ENCODE peak calls at places on chromosomes 16 and 17, in six cellular contexts. O is thoracic aorta, X is iPS DF 6.9, S is IMR-90, E is fibroblast of lung, I is H9. C is an unnamed sample.

GRCh38 chr17:27329146-27329805 is 35.4 kb downstream of the WSB1 start:
- DNase-seq in E (no peak), S (no peak), X (no peak), O (no peak), I (peak; percentile 27), C (no peak)

GRCh38 chr17:39772415-39772814 is 34.7 kb downstream of the GRB7 start:
- DNase-seq in X (no peak), E (no peak), O (no peak), S (no peak), I (no peak), C (no peak)

GRCh38 chr16:28596840-28597691 is at the start of gene SULT1A2:
- DNase-seq in I (peak; percentile 56), E (peak; percentile 18), X (no peak), S (no peak), O (no peak), C (no peak)

GRCh38 chr17:4509923-4510614 is 11.4 kb downstream of the SPNS2 start:
- DNase-seq in X (no peak), E (no peak), S (no peak), I (no peak), O (peak; percentile 43), C (no peak)

GRCh38 chr17:2107506-2107905 is 52.6 kb downstream of the HIC1 start:
- DNase-seq in I (no peak), X (no peak), E (no peak), S (no peak), O (no peak), C (no peak)

GRCh38 chr17:75250009-75250471 is 11.4 kb downstream of the GGA3 start:
- DNase-seq in X (no peak), O (no peak), S (peak; percentile 18), E (peak; percentile 42), I (no peak), C (no peak)

GRCh38 chr16:65318138-65318537 is 196.3 kb upstream of the CDH11 start:
- DNase-seq in E (no peak), S (no peak), I (peak; percentile 42), O (no peak), X (no peak), C (no peak)

GRCh38 chr16:4393243-4393606 is 21.6 kb downstream of the VASN start:
- DNase-seq in X (no peak), O (no peak), S (no peak), E (peak; percentile 54), I (no peak), C (no peak)

GRCh38 chr17:57881143-57881542 is 31.3 kb upstream of the MRPS23 start:
- DNase-seq in E (peak; percentile 95), X (no peak), I (peak; percentile 67), O (no peak), S (peak; percentile 89), C (no peak)

GRCh38 chr16:12758031-12758669 is 45.5 kb downstream of the CPPED1 start:
- DNase-seq in E (peak; percentile 58), O (no peak), I (no peak), X (no peak), S (no peak), C (no peak)

GRCh38 chr16:58024673-58025350 is 742 bp upstream of the MMP15 start:
- DNase-seq in S (no peak), X (no peak), E (no peak), O (no peak), I (peak; percentile 76), C (peak; percentile 23)

GRCh38 chr16:6633441-6633840 is 699.2 kb upstream of the RBFOX1 start:
- DNase-seq in I (no peak), E (no peak), O (no peak), S (no peak), X (no peak), C (no peak)

GRCh38 chr17:2564876-2565275 is 28.6 kb upstream of the PAFAH1B1 start:
- DNase-seq in O (no peak), E (peak; percentile 21), I (no peak), X (no peak), S (no peak), C (no peak)

GRCh38 chr17:15475620-15476354 is 8.4 kb upstream of the CDRT4 start:
- DNase-seq in I (no peak), X (no peak), O (no peak), E (peak; percentile 74), S (peak; percentile 62), C (no peak)

GRCh38 chr17:3556239-3556904 is 1.2 kb downstream of the TRPV3 start:
- DNase-seq in S (no peak), X (no peak), O (no peak), E (no peak), I (peak; percentile 26), C (no peak)

GRCh38 chr16:19228057-19228456 is 57.5 kb upstream of the CLEC19A start:
- DNase-seq in E (peak; percentile 12), X (no peak), O (no peak), S (no peak), I (no peak), C (no peak)

GRCh38 chr17:42311240-42312034 is 23.1 kb downstream of the STAT5A start:
- DNase-seq in E (peak; percentile 72), X (no peak), S (peak; percentile 94), O (peak; percentile 72), I (peak; percentile 72), C (peak; percentile 94)

GRCh38 chr17:42555122-42555622 is 2.4 kb downstream of the HSD17B1 start:
- DNase-seq in X (no peak), E (no peak), O (no peak), I (no peak), S (no peak), C (no peak)

GRCh38 chr16:3145660-3146059 is 10.8 kb downstream of the ZNF213 start:
- DNase-seq in E (no peak), X (no peak), I (no peak), O (no peak), S (no peak), C (no peak)

GRCh38 chr16:80691111-80691761 is 113.2 kb downstream of the CDYL2 start:
- DNase-seq in S (peak; percentile 21), X (no peak), I (no peak), E (peak; percentile 44), O (no peak), C (no peak)

GRCh38 chr16:30124985-30125379 is 2.0 kb upstream of the MAPK3 start:
- DNase-seq in I (no peak), O (no peak), E (no peak), X (no peak), S (no peak), C (no peak)

GRCh38 chr17:37179893-37180292 is 195.9 kb upstream of the C17orf78 start:
- DNase-seq in I (no peak), O (no peak), S (peak; percentile 87), X (no peak), E (peak; percentile 84), C (no peak)

GRCh38 chr16:73399997-73400396 is 352.1 kb upstream of the ZFHX3 start:
- DNase-seq in I (no peak), O (no peak), S (no peak), E (no peak), X (no peak), C (no peak)

GRCh38 chr16:86026136-86026905 is 127.4 kb downstream of the IRF8 start:
- DNase-seq in S (no peak), O (no peak), E (no peak), I (no peak), X (no peak), C (no peak)
- H3K27me3 ChIP-seq in S (peaks cover 57% of the 10 kb centered on the region), O (no peaks in the 10 kb centered on the region), E (peaks cover 7% of the 10 kb centered on the region), I (no peaks in the 10 kb centered on the region), X (no peaks in the 10 kb centered on the region), C (no peaks in the 10 kb centered on the region)

GRCh38 chr17:7262192-7263070 is at the start of gene CLDN7:
- DNase-seq in E (no peak), X (no peak), O (no peak), I (peak; percentile 99), S (no peak), C (no peak)

GRCh38 chr17:7260601-7261376 is 1.5 kb downstream of the CLDN7 start:
- DNase-seq in E (no peak), X (no peak), O (no peak), S (no peak), I (peak; percentile 89), C (no peak)

GRCh38 chr17:7261377-7262191 is 694 bp downstream of the CLDN7 start:
- DNase-seq in S (no peak), E (no peak), X (no peak), I (no peak), O (no peak), C (no peak)

GRCh38 chr17:7263801-7264078 is 1.5 kb upstream of the CLDN7 start:
- DNase-seq in E (no peak), O (no peak), I (no peak), X (no peak), S (no peak), C (no peak)

GRCh38 chr17:7263071-7263800 is 958 bp upstream of the CLDN7 start:
- DNase-seq in E (no peak), S (no peak), O (no peak), I (peak; percentile 96), X (no peak), C (no peak)
- H3K27me3 ChIP-seq in E (no peaks in the 10 kb centered on the region), S (peaks cover 13% of the 10 kb centered on the region), O (peaks cover 12% of the 10 kb centered on the region), I (no peaks in the 10 kb centered on the region), X (no peaks in the 10 kb centered on the region), C (peaks cover 41% of the 10 kb centered on the region)

GRCh38 chr17:17682737-17683675 is 1.7 kb downstream of the RAI1 start:
- DNase-seq in O (no peak), X (no peak), I (peak; percentile 65), S (peak; percentile 91), E (peak; percentile 86), C (peak; percentile 42)
- H3K27me3 ChIP-seq in O (no peaks in the 10 kb centered on the region), X (peaks cover 76% of the 10 kb centered on the region), I (peaks cover 70% of the 10 kb centered on the region), S (no peaks in the 10 kb centered on the region), E (peaks cover 2% of the 10 kb centered on the region), C (no peaks in the 10 kb centered on the region)

DNA sequence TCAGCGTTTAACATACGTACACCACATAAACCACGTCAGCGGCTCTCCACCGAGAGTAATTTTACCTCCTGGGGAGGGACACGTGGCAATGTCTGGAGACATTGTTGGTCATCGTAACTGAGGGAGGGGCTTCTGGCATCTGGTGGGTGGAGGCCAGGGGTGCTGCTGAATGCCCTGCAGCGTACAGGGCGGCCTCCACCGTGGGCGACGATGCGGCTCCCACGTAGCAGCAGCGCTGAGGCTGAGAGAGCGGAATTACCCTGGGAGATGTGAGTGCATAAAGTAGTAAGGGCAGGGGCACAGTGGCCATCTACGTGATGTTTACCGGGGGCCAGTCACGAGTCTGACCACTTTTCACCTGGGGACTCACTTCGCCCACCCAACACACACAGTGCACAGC is 212.4 kb downstream of the RBFOX3 start:
- DNase-seq in O (no peak), I (no peak), S (no peak), X (no peak), E (no peak), C (no peak)
- H3K27me3 ChIP-seq in O (peaks cover 14% of the 10 kb centered on the region), I (peaks cover 8% of the 10 kb centered on the region), S (peaks cover 32% of the 10 kb centered on the region), X (peaks cover 4% of the 10 kb centered on the region), E (peaks cover 10% of the 10 kb centered on the region), C (peaks cover 73% of the 10 kb centered on the region)

DNA sequence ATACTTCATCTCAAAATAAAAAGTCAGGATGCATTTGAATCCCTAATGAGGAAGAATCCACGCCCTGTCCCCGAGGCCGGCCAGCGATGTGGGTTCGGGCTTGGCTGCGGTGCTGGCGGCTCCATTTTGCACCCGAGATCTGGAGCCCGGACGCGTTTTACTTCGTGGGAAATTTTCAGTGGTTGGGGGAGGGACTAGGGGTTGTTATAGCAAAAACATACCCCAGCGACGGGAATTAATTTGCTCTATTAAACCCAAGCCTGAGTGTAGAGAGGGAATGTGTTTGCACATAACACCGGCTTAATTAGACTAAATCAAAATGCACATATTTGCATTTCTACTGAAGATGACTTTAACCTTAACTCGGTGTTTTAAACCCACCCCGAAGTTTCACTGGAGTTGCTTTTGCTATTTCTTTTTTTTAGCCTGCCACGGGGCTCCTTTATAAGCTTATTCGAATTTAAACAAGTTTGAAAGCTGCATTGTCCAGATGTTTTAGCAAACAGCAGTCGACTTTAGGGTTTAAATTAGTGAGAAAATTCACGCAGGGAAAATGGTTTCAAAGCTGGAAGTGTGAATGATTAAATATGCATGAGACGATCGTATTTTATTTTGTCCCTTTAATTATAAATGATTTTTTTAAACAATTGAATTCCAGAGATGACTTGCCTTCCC is 4.9 kb downstream of the IRX5 start:
- DNase-seq in O (no peak), I (no peak), S (no peak), X (no peak), E (peak; percentile 28), C (no peak)
- H3K27me3 ChIP-seq in O (peaks cover 5% of the 10 kb centered on the region), I (peaks cover 77% of the 10 kb centered on the region), S (peaks cover 89% of the 10 kb centered on the region), X (peaks cover 73% of the 10 kb centered on the region), E (peaks cover 73% of the 10 kb centered on the region), C (peaks cover 95% of the 10 kb centered on the region)